ENCODE peak calls at places on chromosome 22, in four cellular contexts. N, L, F and J are unnamed samples. For H3K4me1, the result is how much of the 10 kb centered on the place peaks cover.

GRCh38 chr22:32764330-32765116 is 37.0 kb upstream of the TIMP3 start:
- DNase-seq in N (peak), L (no peak), F (peak), J (peak)

GRCh38 chr22:50209893-50210292 is 9.1 kb downstream of the SELENOO start:
- DNase-seq in F (peak), L (peak), N (peak), J (peak)

GRCh38 chr22:24984122-24984521 is 31.6 kb downstream of the KIAA1671 start:
- DNase-seq in L (no peak), F (no peak), N (no peak), J (no peak)

GRCh38 chr22:26660961-26661578 is 3.7 kb downstream of the MIAT start:
- DNase-seq in L (no peak), F (no peak), N (no peak), J (no peak)

GRCh38 chr22:45042263-45042662 is 32.5 kb upstream of the PHF21B start:
- DNase-seq in N (no peak), L (no peak), F (no peak), J (no peak)

GRCh38 chr22:47333625-47334024 is 571.2 kb downstream of the TBC1D22A start:
- DNase-seq in F (no peak), N (no peak), L (no peak), J (no peak)

GRCh38 chr22:39952347-39952746 is 7.8 kb upstream of the TMA7B start:
- DNase-seq in L (no peak), N (no peak), F (no peak), J (no peak)

GRCh38 chr22:42688241-42688913 is 32.3 kb downstream of the A4GALT start:
- DNase-seq in L (peak), F (peak), N (peak), J (peak)

GRCh38 chr22:37193629-37194191 is 5.7 kb upstream of the C1QTNF6 start:
- DNase-seq in L (no peak), N (peak), F (peak), J (no peak)
- H3K4me1 ChIP-seq in L (under half), N (under half), F (under half), J (half or more)

GRCh38 chr22:19495562-19496323 is 16.0 kb downstream of the CDC45 start:
- DNase-seq in F (no peak), N (no peak), L (no peak), J (no peak)
- TF ChIP-seq CTCF in F (no peak), N (peak), L (no peak), J (peak)

DNA sequence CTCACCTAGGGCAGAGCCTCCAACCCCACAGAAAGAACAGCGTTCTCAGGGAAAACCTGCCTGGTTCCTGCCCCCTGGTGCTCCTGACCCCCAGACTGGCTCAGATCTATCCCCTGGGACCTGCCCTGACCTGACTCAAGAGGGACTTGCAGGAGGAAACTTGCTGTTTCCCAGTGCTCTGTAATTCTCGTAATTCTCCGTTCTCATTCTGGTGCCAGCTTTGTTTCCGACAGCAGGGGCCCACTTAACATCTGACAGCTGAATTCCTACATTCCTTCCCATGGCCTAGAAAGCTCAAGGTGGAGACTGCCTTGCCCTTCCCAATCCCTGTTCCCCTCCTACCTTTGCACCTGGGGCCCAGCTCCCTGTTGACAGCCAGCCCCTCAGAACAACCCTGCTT is 12.5 kb upstream of the CSF2RB start:
- DNase-seq in F (no peak), L (no peak), N (no peak), J (no peak)
- H3K4me1 ChIP-seq in F (under half), L (under half), N (under half), J (under half)

GRCh38 chr22:36546092-36546804 is 17.3 kb upstream of the EIF3D start:
- DNase-seq in F (no peak), L (peak), N (no peak), J (no peak)
- TF ChIP-seq CTCF in F (peak), L (peak), N (peak), J (peak)

GRCh38 chr22:28915969-28916368 is 32.6 kb downstream of the ZNRF3 start:
- DNase-seq in F (no peak), N (no peak), L (no peak), J (no peak)
- H3K4me1 ChIP-seq in F (under half), N (under half), L (under half), J (under half)

GRCh38 chr22:38924197-38924952 is 33.0 kb upstream of the APOBEC3A start:
- DNase-seq in F (peak), L (peak), N (peak), J (peak)

GRCh38 chr22:38921126-38921525 is 36.3 kb upstream of the APOBEC3A start:
- DNase-seq in L (no peak), F (peak), N (no peak), J (no peak)

GRCh38 chr22:38925571-38926041 is 31.8 kb upstream of the APOBEC3A start:
- DNase-seq in F (no peak), L (no peak), N (no peak), J (no peak)

GRCh38 chr22:38921801-38922200 is 35.6 kb upstream of the APOBEC3A start:
- DNase-seq in L (no peak), N (no peak), F (peak), J (no peak)

DNA sequence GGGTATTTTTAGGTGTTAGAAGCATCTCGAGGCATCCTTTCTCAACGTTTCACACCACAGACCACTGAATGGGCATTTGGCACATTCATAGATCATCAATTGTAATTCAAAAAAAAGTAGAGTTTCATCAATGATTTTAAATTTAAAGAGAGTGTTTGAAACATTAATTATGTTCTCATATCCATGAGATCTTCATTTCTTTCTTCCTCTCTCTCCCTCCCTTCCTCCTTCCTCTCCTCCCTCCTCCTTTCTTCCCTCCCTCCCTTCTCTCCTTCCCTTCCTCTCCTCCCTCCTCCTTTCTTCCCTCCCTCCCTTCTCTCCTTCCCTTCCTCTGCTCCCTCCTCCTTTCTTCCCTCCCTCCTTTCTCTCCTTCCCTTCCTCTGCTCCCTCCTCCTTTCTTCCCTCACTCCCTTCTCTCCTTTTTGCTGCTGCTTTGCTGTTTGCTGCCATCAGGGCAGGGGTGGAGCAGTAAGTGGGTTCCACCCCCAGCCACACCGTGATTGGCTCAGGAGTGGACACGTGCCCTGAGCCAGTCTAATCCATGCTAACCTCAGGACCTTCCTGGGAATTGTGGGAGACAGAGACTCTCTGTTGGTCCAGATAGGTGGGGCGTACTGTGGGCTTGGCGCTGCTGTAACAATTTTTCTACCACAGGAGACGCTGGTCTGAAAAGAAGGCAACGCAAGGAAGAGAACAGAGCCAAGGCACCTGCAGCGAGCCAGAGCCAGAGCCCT is 33.8 kb upstream of the APOBEC3A start:
- DNase-seq in F (peak), L (peak), N (peak), J (peak)
- TF ChIP-seq CTCF in F (no peak), L (peak), N (peak), J (no peak)

GRCh38 chr22:41367039-41367679 is 14.6 kb upstream of the TEF start:
- DNase-seq in L (peak), F (peak), N (peak), J (peak)
- H3K4me1 ChIP-seq in L (under half), F (under half), N (under half), J (under half)

DNA sequence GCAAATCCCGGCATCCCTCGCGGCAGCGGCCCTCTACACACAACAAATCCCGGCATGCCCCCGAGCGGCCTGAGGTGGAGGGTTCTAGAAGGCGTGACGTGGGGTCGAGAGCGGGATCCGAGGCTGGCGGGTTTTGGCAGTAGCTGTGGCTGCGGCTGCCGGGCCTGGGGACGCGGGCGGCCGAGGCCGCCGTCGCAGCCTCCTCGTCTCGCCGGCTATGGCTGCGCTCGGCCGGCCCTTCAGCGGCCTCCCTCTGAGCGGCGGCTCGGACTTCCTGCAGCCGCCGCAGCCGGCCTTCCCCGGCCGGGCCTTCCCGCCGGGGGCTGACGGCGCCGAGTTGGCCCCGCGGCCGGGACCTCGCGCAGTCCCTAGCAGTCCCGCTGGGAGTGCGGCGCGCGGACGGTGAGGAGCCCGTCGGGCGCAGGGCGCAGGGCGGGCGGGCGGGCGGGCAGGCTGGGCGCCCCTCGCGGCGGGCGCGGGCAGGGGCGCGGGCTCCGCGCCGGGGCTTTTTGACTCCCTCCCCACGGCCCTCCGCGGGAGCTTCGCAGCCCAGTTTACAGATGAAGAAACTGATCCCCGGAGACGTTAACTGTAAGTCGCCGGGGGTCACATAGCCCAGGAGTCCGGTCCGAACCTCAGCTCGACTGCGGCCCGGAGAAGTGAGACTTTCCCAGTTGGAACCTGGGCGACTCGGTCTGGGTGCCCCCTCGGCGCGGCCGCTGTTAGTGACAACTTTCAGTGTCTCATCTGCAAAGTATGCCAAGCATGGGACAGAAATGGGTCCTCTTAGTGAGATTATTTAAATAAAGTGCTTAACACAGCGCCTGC is at the start of gene CCDC117:
- DNase-seq in N (peak), L (peak), F (peak), J (peak)
- TF ChIP-seq CTCF in N (peak), L (peak), F (no peak), J (peak)

GRCh38 chr22:22201185-22201924 is 43.2 kb upstream of the VPREB1 start:
- DNase-seq in F (no peak), L (no peak), N (no peak), J (no peak)
- H3K4me1 ChIP-seq in F (under half), L (under half), N (under half), J (under half)

GRCh38 chr22:19943665-19944026 is 2.0 kb upstream of the TXNRD2 start:
- DNase-seq in F (no peak), L (no peak), N (no peak), J (no peak)
- TF ChIP-seq CTCF in F (no peak), L (no peak), N (no peak), J (no peak)